ENCODE peak calls at places on chromosomes 1 and 21, in five cellular contexts. L is H1, E is astrocyte of the spinal cord, G is H9, Y is A549. V is an unnamed sample.

GRCh38 chr1:101816262-101816661 is 180.5 kb downstream of the OLFM3 start:
- DNase-seq in L (no peak), E (no peak), G (no peak), Y (no peak), V (no peak)

GRCh38 chr1:32142446-32143301 is 34.8 kb downstream of the KPNA6 start:
- DNase-seq in L (no peak), E (peak; percentile 86), G (no peak), Y (peak; percentile 75), V (peak; percentile 5)

GRCh38 chr1:221979461-221980032 is 237.7 kb upstream of the DUSP10 start:
- DNase-seq in L (no peak), E (peak; percentile 22), G (no peak), Y (no peak), V (no peak)

GRCh38 chr21:35399706-35400105 is 350.6 kb upstream of the RUNX1 start:
- DNase-seq in L (no peak), E (no peak), G (no peak), Y (no peak), V (no peak)

GRCh38 chr21:46161800-46162592 is 6.6 kb upstream of the FTCD start:
- DNase-seq in L (no peak), E (no peak), G (no peak), Y (no peak), V (no peak)

GRCh38 chr1:44903261-44903660 is 60.2 kb upstream of the PTCH2 start:
- DNase-seq in L (no peak), E (no peak), G (no peak), Y (no peak), V (no peak)

GRCh38 chr1:30365596-30365995 is 357.8 kb downstream of the MATN1 start:
- DNase-seq in L (no peak), E (no peak), G (no peak), Y (no peak), V (no peak)

GRCh38 chr1:201624741-201625646 is 86.1 kb downstream of the NAV1 start:
- DNase-seq in L (no peak), E (peak; percentile 97), G (no peak), Y (no peak), V (no peak)

GRCh38 chr1:159121526-159121925 is 45.0 kb upstream of the AIM2 start:
- DNase-seq in L (no peak), E (no peak), G (no peak), Y (no peak), V (no peak)

GRCh38 chr1:58783090-58783992 is 506 bp downstream of the JUN start:
- DNase-seq in L (no peak), E (peak; percentile 70), G (peak; percentile 47), Y (no peak), V (peak; percentile 52)

GRCh38 chr1:103529746-103530145 is 4.2 kb downstream of the RNPC3 start:
- DNase-seq in L (no peak), E (peak; percentile 6), G (no peak), Y (no peak), V (no peak)

GRCh38 chr1:29800120-29800519 is 563.8 kb downstream of the PTPRU start:
- DNase-seq in L (no peak), E (no peak), G (no peak), Y (no peak), V (no peak)

GRCh38 chr21:44322621-44323325 is 16.4 kb downstream of the CFAP410 start:
- DNase-seq in L (no peak), E (no peak), G (no peak), Y (no peak), V (no peak)

GRCh38 chr1:193142409-193142808 is 20.6 kb downstream of the CDC73 start:
- DNase-seq in L (no peak), E (no peak), G (no peak), Y (no peak), V (no peak)

DNA sequence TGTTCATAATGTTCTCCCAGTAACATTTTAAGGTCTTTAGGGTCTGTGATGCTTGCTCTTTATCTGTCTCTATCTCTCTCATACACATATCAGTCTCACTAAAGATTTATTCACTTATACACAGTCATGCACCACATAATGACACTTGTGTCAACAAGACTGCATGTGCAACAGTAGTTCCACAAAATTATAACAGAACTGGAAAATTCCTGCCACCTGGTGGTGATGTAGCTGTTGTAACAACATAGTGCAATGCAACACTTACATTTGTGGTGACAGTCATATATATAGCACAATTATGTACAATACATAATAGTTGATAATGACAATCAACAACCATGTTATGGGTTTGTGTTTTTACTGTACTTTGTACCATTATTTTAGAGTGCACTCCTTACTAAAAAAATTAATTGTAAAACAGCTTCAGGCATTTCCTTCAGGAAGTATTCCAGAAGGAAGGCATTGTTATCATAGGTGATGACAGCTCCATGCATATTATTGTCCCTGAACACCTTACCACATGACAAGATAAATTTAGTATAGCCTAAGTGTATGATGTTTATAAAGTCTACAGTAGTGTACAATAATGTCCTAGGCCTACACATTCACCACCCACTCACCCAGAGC is 8.1 kb downstream of the TDRD5 start:
- DNase-seq in L (no peak), E (peak; percentile 10), G (no peak), Y (peak; percentile 20), V (peak; percentile 23)
- TF ChIP-seq CTCF in L (peak; percentile 51), E (peak; percentile 38), G (peak; percentile 61), Y (peak; percentile 59), V (peak; percentile 49)

DNA sequence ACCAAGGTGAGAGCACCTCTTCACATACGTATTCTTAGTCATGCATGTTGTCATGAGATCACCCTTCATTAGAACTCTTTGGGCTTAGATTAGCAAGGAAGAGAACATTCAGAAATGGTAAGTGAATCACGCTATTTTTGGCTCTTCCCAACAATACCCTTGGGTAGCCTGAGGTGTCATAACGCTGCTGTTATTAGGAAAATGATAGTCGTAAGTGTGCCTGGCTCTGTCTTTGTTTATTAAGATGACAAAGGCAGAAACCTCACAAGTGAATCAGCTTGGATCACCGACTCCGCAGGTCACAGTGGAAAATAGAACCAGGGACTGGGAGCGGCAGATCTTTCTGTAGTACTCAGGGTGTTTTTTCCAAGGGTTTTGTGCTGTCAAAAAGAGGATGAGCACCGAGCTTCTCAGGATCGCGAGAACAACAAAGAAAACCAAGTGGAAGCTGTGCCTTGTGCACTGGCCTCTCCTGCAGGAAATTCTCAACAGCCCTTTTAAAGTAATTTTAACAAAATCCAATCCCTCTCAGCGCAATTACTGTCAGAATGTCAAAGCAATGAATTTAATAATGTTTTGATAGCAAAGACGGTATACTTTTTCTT is 55.2 kb downstream of the HUNK start:
- DNase-seq in L (no peak), E (no peak), G (no peak), Y (no peak), V (no peak)
- TF ChIP-seq CTCF in L (no peak), E (no peak), G (no peak), Y (no peak), V (no peak)

GRCh38 chr1:169305356-169305755 is 62.2 kb downstream of the NME7 start:
- DNase-seq in L (no peak), E (no peak), G (no peak), Y (no peak), V (no peak)
- TF ChIP-seq CTCF in L (no peak), E (no peak), G (no peak), Y (no peak), V (no peak)

DNA sequence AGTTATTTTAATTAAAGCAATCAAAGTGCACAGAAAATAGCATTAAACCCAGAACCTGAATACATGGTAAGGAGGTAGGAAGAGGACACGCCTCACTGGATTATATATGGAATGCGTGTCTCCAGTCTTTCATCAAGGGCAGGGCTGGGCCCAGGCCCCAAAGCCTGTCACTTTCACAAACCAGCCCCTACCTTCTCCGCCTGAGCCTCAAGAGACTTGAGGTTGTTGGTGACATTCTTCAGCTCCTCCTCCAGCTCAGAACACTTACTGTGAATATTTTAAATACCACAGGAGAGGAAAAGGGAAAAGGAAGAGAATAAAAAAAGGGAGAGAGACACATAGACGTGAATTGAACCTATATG is 16.3 kb upstream of the NUP210L start:
- DNase-seq in L (no peak), E (no peak), G (no peak), Y (no peak), V (no peak)
- TF ChIP-seq CTCF in L (no peak), E (no peak), G (no peak), Y (no peak), V (no peak)

GRCh38 chr1:177329871-177330270 is 159.1 kb downstream of the BRINP2 start:
- DNase-seq in L (no peak), E (no peak), G (no peak), Y (no peak), V (no peak)

GRCh38 chr1:177334856-177335255 is 164.1 kb downstream of the BRINP2 start:
- DNase-seq in L (no peak), E (no peak), G (no peak), Y (no peak), V (no peak)

GRCh38 chr1:177338376-177338775 is 167.6 kb downstream of the BRINP2 start:
- DNase-seq in L (no peak), E (no peak), G (no peak), Y (no peak), V (no peak)

DNA sequence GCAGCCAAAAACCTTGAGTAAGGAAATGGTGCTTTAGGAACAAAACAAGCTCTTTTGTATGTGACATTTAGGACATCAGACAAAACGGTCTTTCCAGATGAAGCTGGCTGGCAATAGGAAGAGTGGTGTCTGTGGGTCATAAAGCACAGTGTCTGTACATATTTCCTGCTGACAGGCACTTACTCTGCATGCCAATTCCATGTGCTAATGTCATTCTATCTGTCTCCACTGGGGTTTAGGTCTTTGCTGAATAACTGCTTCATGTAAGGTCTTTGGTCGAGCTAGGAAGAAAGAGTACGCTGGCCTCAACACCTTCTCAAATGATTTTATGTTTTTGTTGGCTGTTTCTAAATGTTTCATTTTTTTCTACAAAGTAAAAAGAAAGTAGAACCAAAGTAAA is 163.5 kb downstream of the BRINP2 start:
- DNase-seq in L (no peak), E (no peak), G (no peak), Y (peak; percentile 7), V (no peak)
- TF ChIP-seq CTCF in L (peak; percentile 22), E (no peak), G (no peak), Y (no peak), V (no peak)

DNA sequence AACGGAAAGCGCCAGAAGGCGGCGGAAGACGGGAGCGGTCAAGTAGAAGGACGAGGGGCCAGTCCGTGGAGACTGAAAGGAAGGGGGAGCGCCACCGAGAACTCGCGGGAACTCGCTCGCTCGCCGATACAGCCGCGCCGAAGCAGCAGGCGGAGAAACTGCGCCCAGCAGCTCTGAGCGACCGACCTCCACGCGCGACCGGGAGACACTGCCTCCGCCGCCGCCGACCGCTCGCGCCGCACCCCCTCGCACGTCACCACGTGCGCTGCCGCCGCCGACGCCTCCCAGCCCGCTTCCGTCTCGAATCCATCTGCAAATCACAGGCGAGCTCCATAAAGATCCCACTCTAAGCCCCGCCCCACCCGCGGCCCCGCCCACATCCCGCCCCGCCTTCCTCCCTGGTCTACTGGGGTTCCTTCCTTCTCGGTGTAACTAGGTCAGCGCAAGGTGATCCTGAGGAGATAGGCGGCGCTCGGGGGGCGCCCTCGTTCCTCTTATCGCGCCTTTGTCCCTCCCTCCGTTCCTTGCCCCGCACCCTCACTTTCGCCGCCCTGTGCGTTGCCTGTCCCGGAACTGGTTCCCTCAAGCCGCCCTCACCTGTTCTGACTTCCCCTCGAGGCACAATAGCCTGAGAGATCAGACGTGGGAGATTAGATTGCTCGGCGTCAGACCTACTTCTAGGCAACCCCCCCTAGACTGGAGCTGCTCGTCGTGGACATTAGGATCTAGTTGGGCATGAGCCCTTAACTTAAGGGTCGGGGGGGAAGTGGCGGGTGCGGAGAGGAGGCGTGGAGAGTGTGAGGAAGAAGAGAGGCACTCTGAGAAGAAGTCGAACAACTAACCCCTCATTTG is at the start of gene IVNS1ABP:
- DNase-seq in L (peak; percentile 93), E (peak; percentile 95), G (peak; percentile 99), Y (peak; percentile 89), V (peak; percentile 84)
- TF ChIP-seq CTCF in L (peak; percentile 64), E (no peak), G (peak; percentile 48), Y (peak; percentile 64), V (no peak)